ENCODE peak calls at places on chromosomes 6 and 20, in nine cellular contexts. H, Q, Y, N, E, B, D, J and Z are unnamed samples.

GRCh38 chr6:1952726-1953360 is 292.6 kb downstream of the GMDS start:
- DNase-seq in N (peak; percentile 96), B (no peak), E (no peak), Q (no peak), J (no peak), H (no peak), D (no peak), Y (peak; percentile 83), Z (peak; percentile 81)

GRCh38 chr6:138546733-138547185 is 47.5 kb upstream of the NHSL1 start:
- DNase-seq in Y (no peak), H (no peak), J (no peak), N (no peak), Q (peak; percentile 6), E (no peak), D (peak; percentile 67), B (no peak), Z (no peak)

GRCh38 chr6:104597541-104598050 is 262.1 kb downstream of the HACE1 start:
- DNase-seq in N (no peak), B (no peak), E (no peak), J (no peak), D (no peak), Y (peak; percentile 48), Q (no peak), H (no peak), Z (peak; percentile 5)

GRCh38 chr20:46255440-46256104 is 52.7 kb downstream of the CDH22 start:
- DNase-seq in D (peak; percentile 64), N (no peak), J (peak; percentile 86), H (no peak), B (peak; percentile 81), Y (peak; percentile 55), Q (peak; percentile 75), E (peak; percentile 68), Z (no peak)

GRCh38 chr6:166588691-166589333 is 2.3 kb upstream of the RAMACL start:
- DNase-seq in Y (peak; percentile 79), H (no peak), E (no peak), B (peak; percentile 81), D (no peak), J (no peak), N (peak; percentile 33), Q (no peak), Z (peak; percentile 54)

GRCh38 chr20:3163099-3164042 is 3.7 kb upstream of the FASTKD5 start:
- DNase-seq in Y (no peak), E (peak; percentile 20), B (no peak), D (no peak), H (no peak), Q (no peak), N (no peak), J (no peak), Z (no peak)

GRCh38 chr20:49888341-49889244 is 26.7 kb downstream of the SPATA2 start:
- DNase-seq in Q (peak; percentile 72), J (no peak), E (peak; percentile 85), D (peak; percentile 69), N (no peak), B (peak; percentile 81), H (peak; percentile 85), Y (peak; percentile 66), Z (no peak)

GRCh38 chr6:142302427-142303190 is 802 bp downstream of the ADGRG6 start:
- DNase-seq in H (no peak), E (no peak), Q (peak; percentile 17), B (no peak), J (peak; percentile 39), D (peak; percentile 55), Y (no peak), N (no peak), Z (no peak)

GRCh38 chr6:30160391-30160790 is 620 bp downstream of the TRIM10 start:
- DNase-seq in J (no peak), Q (no peak), H (no peak), D (no peak), Y (no peak), B (no peak), E (no peak), N (no peak), Z (no peak)

GRCh38 chr6:30163918-30164654 is 740 bp downstream of the TRIM15 start:
- DNase-seq in H (no peak), Y (no peak), N (no peak), Q (no peak), D (no peak), E (no peak), J (no peak), B (no peak), Z (no peak)

GRCh38 chr6:30163090-30163917 is at the start of gene TRIM15:
- DNase-seq in Q (peak; percentile 78), Y (no peak), B (no peak), D (peak; percentile 90), H (peak; percentile 13), E (no peak), N (no peak), J (no peak), Z (no peak)

GRCh38 chr6:30160791-30161261 is at the start of gene TRIM10:
- DNase-seq in J (no peak), D (no peak), Q (no peak), Y (no peak), N (no peak), H (no peak), B (no peak), E (no peak), Z (no peak)

DNA sequence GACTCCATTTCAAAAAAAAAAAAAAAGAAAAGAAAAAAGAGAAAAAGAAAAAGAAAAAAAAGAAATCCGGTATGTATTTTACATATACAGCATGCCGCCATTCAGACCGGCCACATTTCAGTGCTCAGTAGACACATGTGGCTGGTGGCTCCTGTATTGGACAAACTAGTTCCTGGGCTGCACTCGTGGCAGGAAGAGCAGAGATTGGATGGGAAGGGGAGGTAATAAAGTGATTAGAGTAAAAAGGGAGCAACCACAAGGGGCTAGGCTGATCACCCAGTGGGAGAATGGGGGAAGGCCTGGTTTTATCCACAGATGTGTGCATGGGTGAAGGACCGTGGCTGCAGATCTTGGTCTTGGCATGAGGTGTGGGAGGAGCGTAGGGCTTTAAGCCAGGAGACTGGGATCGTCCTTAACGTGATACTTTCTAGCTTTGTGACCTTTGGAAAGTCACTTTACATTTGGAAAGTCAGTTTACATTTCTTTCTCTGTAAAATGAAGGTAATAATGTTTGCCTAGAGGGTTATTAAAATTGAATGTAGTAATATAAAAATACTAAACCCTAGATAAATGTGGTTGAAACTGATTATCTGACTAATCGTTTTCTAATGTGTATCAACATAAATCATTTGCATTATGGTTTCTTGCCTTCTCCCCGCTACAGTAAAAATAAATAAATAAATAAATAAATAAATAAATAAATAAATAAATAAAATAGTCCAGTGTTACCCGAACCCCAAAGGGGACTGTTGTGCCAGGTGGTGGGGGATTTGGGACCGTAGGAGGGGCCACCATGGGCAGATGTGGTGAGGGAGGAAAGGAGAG is 869 bp upstream of the TRIM15 start:
- DNase-seq in J (no peak), Y (no peak), E (no peak), Q (no peak), H (no peak), B (no peak), N (no peak), D (no peak), Z (no peak)
- H3K4me3 ChIP-seq in J (no peak overlapping the region), Y (no peak overlapping the region), E (no peak overlapping the region), Q (no peak overlapping the region), H (no peak overlapping the region), B (no peak overlapping the region), N (no peak overlapping the region), D (peak overlapping the region; percentile 90), Z (no peak overlapping the region)

GRCh38 chr20:62656919-62657635 is 14.8 kb downstream of the SLCO4A1 start:
- DNase-seq in H (no peak), B (no peak), Y (no peak), E (no peak), N (no peak), J (no peak), D (no peak), Q (no peak), Z (no peak)

GRCh38 chr20:62653373-62653772 is 11.1 kb downstream of the SLCO4A1 start:
- DNase-seq in E (no peak), N (no peak), B (no peak), H (no peak), D (no peak), J (no peak), Q (no peak), Y (no peak), Z (no peak)

GRCh38 chr20:62656205-62656918 is 14.1 kb downstream of the SLCO4A1 start:
- DNase-seq in E (no peak), D (no peak), B (no peak), Q (peak; percentile 51), H (no peak), N (no peak), Y (no peak), J (no peak), Z (no peak)

GRCh38 chr20:62653951-62654685 is 11.8 kb downstream of the SLCO4A1 start:
- DNase-seq in H (no peak), Q (no peak), D (no peak), B (no peak), E (no peak), N (no peak), J (no peak), Y (no peak), Z (no peak)

GRCh38 chr20:62655291-62656204 is 13.2 kb downstream of the SLCO4A1 start:
- DNase-seq in Y (no peak), J (no peak), Q (no peak), N (no peak), E (no peak), D (no peak), H (no peak), B (no peak), Z (no peak)
- TF ChIP-seq CTCF in Y (no peak), J (no peak), Q (no peak), N (no peak), E (no peak), D (peak; percentile 35), H (no peak), B (no peak), Z (no peak)

DNA sequence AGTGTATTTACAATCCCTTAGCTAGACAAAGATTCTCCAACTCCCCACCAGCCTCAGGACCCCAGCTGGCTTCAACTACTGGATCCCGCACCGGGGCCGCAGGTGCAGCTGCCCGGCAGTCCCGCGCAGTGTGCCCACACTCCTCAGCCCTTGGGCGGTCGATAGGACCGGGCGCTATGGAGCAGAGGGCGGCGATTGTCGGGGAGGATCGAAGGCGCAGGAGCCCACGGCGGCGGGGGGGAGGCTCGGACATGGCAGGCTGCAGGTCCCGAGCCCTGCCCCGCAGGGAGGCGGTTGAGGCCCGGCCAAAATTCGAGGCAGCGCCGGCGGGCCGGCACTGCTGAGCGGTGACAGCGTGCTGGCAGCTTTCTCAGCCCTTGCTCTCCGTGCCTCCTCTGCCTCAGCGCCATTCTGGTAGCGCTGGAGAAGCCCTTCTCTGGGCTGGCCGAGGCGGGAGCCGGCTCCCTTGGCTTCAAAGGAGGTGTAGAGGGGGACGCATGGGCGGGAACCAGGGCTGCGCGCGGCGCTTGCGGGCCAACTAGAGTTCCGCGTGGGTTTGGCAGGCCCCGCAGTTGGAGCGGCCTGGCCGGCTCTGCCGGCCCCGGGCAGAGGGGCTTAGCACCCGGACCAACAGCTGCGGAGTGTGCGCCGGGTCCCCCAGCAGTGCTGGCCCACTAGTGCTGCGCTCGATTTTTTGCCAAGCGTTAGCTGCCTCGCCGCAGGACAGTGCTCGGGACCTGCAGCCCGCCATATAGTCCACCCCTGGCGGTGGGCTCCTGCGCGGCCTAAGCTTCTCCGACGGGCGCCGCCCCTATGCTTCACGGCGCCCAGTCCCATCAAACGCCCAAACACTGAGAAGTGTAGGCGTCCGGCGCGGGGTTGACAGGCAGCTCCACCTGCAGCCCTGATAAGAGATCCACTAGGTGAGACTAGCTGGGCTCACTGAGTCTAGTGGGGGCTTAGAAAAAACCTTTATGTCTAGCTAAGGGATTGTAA is 32.4 kb upstream of the KIF13A start:
- DNase-seq in B (no peak), N (no peak), D (no peak), H (no peak), E (no peak), Y (no peak), Q (no peak), J (no peak), Z (no peak)
- H3K4me3 ChIP-seq in B (no peak overlapping the region), N (no peak overlapping the region), D (no peak overlapping the region), H (no peak overlapping the region), E (no peak overlapping the region), Y (no peak overlapping the region), Q (no peak overlapping the region), J (peak overlapping the region; percentile 24), Z (no peak overlapping the region)

DNA sequence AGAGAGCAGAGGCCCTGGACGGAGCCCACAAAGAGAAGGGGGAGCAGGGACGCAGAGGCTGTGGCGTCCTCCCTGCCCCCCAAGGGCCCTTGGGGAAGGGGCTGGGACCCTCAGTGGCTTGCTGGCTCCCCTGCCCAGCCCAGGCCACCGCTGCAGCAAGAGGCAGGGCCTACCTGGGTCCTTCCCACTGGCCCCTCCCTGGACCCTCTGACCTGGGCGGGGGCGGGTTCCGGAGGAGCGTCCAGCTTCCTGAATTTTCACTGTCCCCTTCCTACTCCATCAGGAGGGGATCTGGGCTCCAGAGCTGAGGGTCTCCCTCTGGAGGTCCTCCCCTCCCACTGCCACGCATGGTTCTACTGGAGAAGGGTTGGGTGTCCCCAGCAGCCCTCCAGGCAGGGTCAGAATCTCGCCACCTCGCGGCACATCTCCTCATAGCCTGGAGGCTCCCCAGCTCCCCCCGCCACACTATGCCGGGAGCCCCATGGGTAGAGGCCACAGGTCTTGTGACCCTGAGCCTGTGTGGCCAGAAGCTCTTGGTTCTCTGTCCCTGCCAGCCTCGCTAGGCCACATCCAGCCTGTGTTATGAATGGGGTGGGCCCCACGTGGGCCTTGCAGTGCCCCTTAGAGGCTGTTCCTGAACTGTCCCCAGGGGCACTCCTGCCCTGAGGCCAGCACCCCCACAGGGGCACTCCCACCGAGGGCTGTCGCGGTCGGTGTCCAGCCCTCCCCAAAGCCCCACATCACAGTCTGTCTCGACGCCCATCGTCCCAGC is 1.0 kb upstream of the SOX18 start:
- DNase-seq in N (no peak), J (no peak), E (no peak), Y (no peak), Q (no peak), D (peak; percentile 79), H (no peak), B (no peak), Z (no peak)
- TF ChIP-seq CTCF in N (no peak), J (no peak), E (no peak), Y (no peak), Q (no peak), D (peak; percentile 83), H (no peak), B (peak; percentile 19), Z (no peak)